ENCODE peak calls at places on chromosomes 4 and X, in ten cellular contexts. One of them, this sample, is unnamed.

GRCh38 chr4:5718411-5718810 is 7.4 kb downstream of the EVC start:
- DNase-seq in adrenal gland: no peak
- DNase-seq in cardiac fibroblast: no peak
- DNase-seq in hippocampal formation: no peak
- DNase-seq in body of pancreas: no peak
- DNase-seq in T-helper 1 cell: no peak
- DNase-seq in NAMALWA: no peak
- DNase-seq in activated T-helper 1 cell treated with anti-CD3 and anti-CD28 coated beads, Interleukin-12 subunit alpha, Interleukin-12 subunit beta, Interleukin-2, Interleukin-4 antibody, amounts not matched to agents 30 ng/mL and 10 ng/mL and 1 ng/mL, durations not matched to agents 14 hours and 24 hours and 36 hours: no peak
- DNase-seq in testis: peak
- DNase-seq in IMR-90: no peak
- DNase-seq in this sample: no peak

GRCh38 chr4:13627185-13627605 is 330 bp downstream of the BOD1L1 start:
- DNase-seq in adrenal gland: no peak
- DNase-seq in cardiac fibroblast: no peak
- DNase-seq in hippocampal formation: no peak
- DNase-seq in body of pancreas: peak
- DNase-seq in T-helper 1 cell: no peak
- DNase-seq in NAMALWA: peak
- DNase-seq in activated T-helper 1 cell treated with anti-CD3 and anti-CD28 coated beads, Interleukin-12 subunit alpha, Interleukin-12 subunit beta, Interleukin-2, Interleukin-4 antibody, amounts not matched to agents 30 ng/mL and 10 ng/mL and 1 ng/mL, durations not matched to agents 14 hours and 24 hours and 36 hours: no peak
- DNase-seq in testis: no peak
- DNase-seq in IMR-90: no peak
- DNase-seq in this sample: peak

GRCh38 chrX:15468036-15468435 is 25.1 kb downstream of the PIR start:
- DNase-seq in adrenal gland: peak
- DNase-seq in cardiac fibroblast: peak
- DNase-seq in hippocampal formation: peak
- DNase-seq in body of pancreas: peak
- DNase-seq in T-helper 1 cell: no peak
- DNase-seq in NAMALWA: peak
- DNase-seq in activated T-helper 1 cell treated with anti-CD3 and anti-CD28 coated beads, Interleukin-12 subunit alpha, Interleukin-12 subunit beta, Interleukin-2, Interleukin-4 antibody, amounts not matched to agents 30 ng/mL and 10 ng/mL and 1 ng/mL, durations not matched to agents 14 hours and 24 hours and 36 hours: no peak
- DNase-seq in testis: no peak
- DNase-seq in IMR-90: peak
- DNase-seq in this sample: peak

GRCh38 chrX:141642979-141643378 is 53.5 kb downstream of the SPANXA2 start:
- DNase-seq in adrenal gland: no peak
- DNase-seq in cardiac fibroblast: peak
- DNase-seq in hippocampal formation: no peak
- DNase-seq in body of pancreas: no peak
- DNase-seq in T-helper 1 cell: no peak
- DNase-seq in NAMALWA: no peak
- DNase-seq in activated T-helper 1 cell treated with anti-CD3 and anti-CD28 coated beads, Interleukin-12 subunit alpha, Interleukin-12 subunit beta, Interleukin-2, Interleukin-4 antibody, amounts not matched to agents 30 ng/mL and 10 ng/mL and 1 ng/mL, durations not matched to agents 14 hours and 24 hours and 36 hours: no peak
- DNase-seq in testis: no peak
- DNase-seq in IMR-90: peak
- DNase-seq in this sample: peak

GRCh38 chrX:18702362-18703195 is 4.9 kb upstream of the PPEF1 start:
- DNase-seq in adrenal gland: no peak
- DNase-seq in cardiac fibroblast: peak
- DNase-seq in hippocampal formation: no peak
- DNase-seq in body of pancreas: no peak
- DNase-seq in T-helper 1 cell: no peak
- DNase-seq in NAMALWA: no peak
- DNase-seq in activated T-helper 1 cell treated with anti-CD3 and anti-CD28 coated beads, Interleukin-12 subunit alpha, Interleukin-12 subunit beta, Interleukin-2, Interleukin-4 antibody, amounts not matched to agents 30 ng/mL and 10 ng/mL and 1 ng/mL, durations not matched to agents 14 hours and 24 hours and 36 hours: no peak
- DNase-seq in testis: no peak
- DNase-seq in IMR-90: peak
- DNase-seq in this sample: peak

GRCh38 chr4:99025506-99025905 is 30.0 kb downstream of the METAP1 start:
- DNase-seq in adrenal gland: no peak
- DNase-seq in cardiac fibroblast: no peak
- DNase-seq in hippocampal formation: no peak
- DNase-seq in body of pancreas: no peak
- DNase-seq in T-helper 1 cell: no peak
- DNase-seq in NAMALWA: no peak
- DNase-seq in activated T-helper 1 cell treated with anti-CD3 and anti-CD28 coated beads, Interleukin-12 subunit alpha, Interleukin-12 subunit beta, Interleukin-2, Interleukin-4 antibody, amounts not matched to agents 30 ng/mL and 10 ng/mL and 1 ng/mL, durations not matched to agents 14 hours and 24 hours and 36 hours: no peak
- DNase-seq in testis: no peak
- DNase-seq in IMR-90: no peak
- DNase-seq in this sample: no peak

GRCh38 chr4:75545526-75545925 is 10.3 kb upstream of the ODAPH start:
- DNase-seq in adrenal gland: no peak
- DNase-seq in cardiac fibroblast: no peak
- DNase-seq in hippocampal formation: no peak
- DNase-seq in body of pancreas: no peak
- DNase-seq in T-helper 1 cell: no peak
- DNase-seq in NAMALWA: no peak
- DNase-seq in activated T-helper 1 cell treated with anti-CD3 and anti-CD28 coated beads, Interleukin-12 subunit alpha, Interleukin-12 subunit beta, Interleukin-2, Interleukin-4 antibody, amounts not matched to agents 30 ng/mL and 10 ng/mL and 1 ng/mL, durations not matched to agents 14 hours and 24 hours and 36 hours: no peak
- DNase-seq in testis: no peak
- DNase-seq in IMR-90: peak
- DNase-seq in this sample: no peak

GRCh38 chr4:183289688-183290087 is 30.4 kb downstream of the CLDN22 start:
- DNase-seq in adrenal gland: no peak
- DNase-seq in cardiac fibroblast: no peak
- DNase-seq in hippocampal formation: no peak
- DNase-seq in body of pancreas: no peak
- DNase-seq in T-helper 1 cell: no peak
- DNase-seq in NAMALWA: peak
- DNase-seq in activated T-helper 1 cell treated with anti-CD3 and anti-CD28 coated beads, Interleukin-12 subunit alpha, Interleukin-12 subunit beta, Interleukin-2, Interleukin-4 antibody, amounts not matched to agents 30 ng/mL and 10 ng/mL and 1 ng/mL, durations not matched to agents 14 hours and 24 hours and 36 hours: no peak
- DNase-seq in testis: no peak
- DNase-seq in IMR-90: no peak
- DNase-seq in this sample: peak

GRCh38 chr4:25925486-25926201 is 11.6 kb downstream of the SMIM20 start:
- DNase-seq in adrenal gland: no peak
- DNase-seq in cardiac fibroblast: peak
- DNase-seq in hippocampal formation: peak
- DNase-seq in body of pancreas: peak
- DNase-seq in T-helper 1 cell: no peak
- DNase-seq in NAMALWA: peak
- DNase-seq in activated T-helper 1 cell treated with anti-CD3 and anti-CD28 coated beads, Interleukin-12 subunit alpha, Interleukin-12 subunit beta, Interleukin-2, Interleukin-4 antibody, amounts not matched to agents 30 ng/mL and 10 ng/mL and 1 ng/mL, durations not matched to agents 14 hours and 24 hours and 36 hours: no peak
- DNase-seq in testis: peak
- DNase-seq in IMR-90: peak
- DNase-seq in this sample: peak

GRCh38 chr4:168917150-168917779 is 92.8 kb downstream of the CBR4 start:
- DNase-seq in adrenal gland: no peak
- DNase-seq in cardiac fibroblast: peak
- DNase-seq in hippocampal formation: no peak
- DNase-seq in body of pancreas: no peak
- DNase-seq in T-helper 1 cell: no peak
- DNase-seq in NAMALWA: peak
- DNase-seq in activated T-helper 1 cell treated with anti-CD3 and anti-CD28 coated beads, Interleukin-12 subunit alpha, Interleukin-12 subunit beta, Interleukin-2, Interleukin-4 antibody, amounts not matched to agents 30 ng/mL and 10 ng/mL and 1 ng/mL, durations not matched to agents 14 hours and 24 hours and 36 hours: no peak
- DNase-seq in testis: no peak
- DNase-seq in IMR-90: peak
- DNase-seq in this sample: peak

GRCh38 chrX:31038585-31039326 is 33.1 kb downstream of the FTHL17 start:
- DNase-seq in adrenal gland: no peak
- DNase-seq in cardiac fibroblast: peak
- DNase-seq in hippocampal formation: peak
- DNase-seq in body of pancreas: peak
- DNase-seq in T-helper 1 cell: no peak
- DNase-seq in NAMALWA: peak
- DNase-seq in activated T-helper 1 cell treated with anti-CD3 and anti-CD28 coated beads, Interleukin-12 subunit alpha, Interleukin-12 subunit beta, Interleukin-2, Interleukin-4 antibody, amounts not matched to agents 30 ng/mL and 10 ng/mL and 1 ng/mL, durations not matched to agents 14 hours and 24 hours and 36 hours: peak
- DNase-seq in testis: peak
- DNase-seq in IMR-90: peak
- DNase-seq in this sample: peak

GRCh38 chr4:131044368-131044767 is 1948.4 kb downstream of the C4orf33 start:
- DNase-seq in adrenal gland: no peak
- DNase-seq in cardiac fibroblast: no peak
- DNase-seq in hippocampal formation: no peak
- DNase-seq in body of pancreas: no peak
- DNase-seq in T-helper 1 cell: no peak
- DNase-seq in NAMALWA: no peak
- DNase-seq in activated T-helper 1 cell treated with anti-CD3 and anti-CD28 coated beads, Interleukin-12 subunit alpha, Interleukin-12 subunit beta, Interleukin-2, Interleukin-4 antibody, amounts not matched to agents 30 ng/mL and 10 ng/mL and 1 ng/mL, durations not matched to agents 14 hours and 24 hours and 36 hours: no peak
- DNase-seq in testis: no peak
- DNase-seq in IMR-90: no peak
- DNase-seq in this sample: no peak

GRCh38 chrX:30309139-30309571 is at the start of gene NR0B1:
- DNase-seq in adrenal gland: peak
- DNase-seq in cardiac fibroblast: peak
- DNase-seq in hippocampal formation: no peak
- DNase-seq in body of pancreas: peak
- DNase-seq in T-helper 1 cell: no peak
- DNase-seq in NAMALWA: no peak
- DNase-seq in activated T-helper 1 cell treated with anti-CD3 and anti-CD28 coated beads, Interleukin-12 subunit alpha, Interleukin-12 subunit beta, Interleukin-2, Interleukin-4 antibody, amounts not matched to agents 30 ng/mL and 10 ng/mL and 1 ng/mL, durations not matched to agents 14 hours and 24 hours and 36 hours: no peak
- DNase-seq in testis: peak
- DNase-seq in IMR-90: no peak
- DNase-seq in this sample: no peak

GRCh38 chr4:125244848-125245450 is 69.8 kb upstream of the FAT4 start:
- DNase-seq in adrenal gland: no peak
- DNase-seq in cardiac fibroblast: peak
- DNase-seq in hippocampal formation: no peak
- DNase-seq in body of pancreas: no peak
- DNase-seq in T-helper 1 cell: no peak
- DNase-seq in NAMALWA: peak
- DNase-seq in activated T-helper 1 cell treated with anti-CD3 and anti-CD28 coated beads, Interleukin-12 subunit alpha, Interleukin-12 subunit beta, Interleukin-2, Interleukin-4 antibody, amounts not matched to agents 30 ng/mL and 10 ng/mL and 1 ng/mL, durations not matched to agents 14 hours and 24 hours and 36 hours: no peak
- DNase-seq in testis: no peak
- DNase-seq in IMR-90: peak
- DNase-seq in this sample: peak

GRCh38 chr4:6480532-6481088 is 8.2 kb upstream of the PPP2R2C start:
- DNase-seq in adrenal gland: no peak
- DNase-seq in cardiac fibroblast: no peak
- DNase-seq in hippocampal formation: no peak
- DNase-seq in body of pancreas: no peak
- DNase-seq in T-helper 1 cell: no peak
- DNase-seq in NAMALWA: no peak
- DNase-seq in activated T-helper 1 cell treated with anti-CD3 and anti-CD28 coated beads, Interleukin-12 subunit alpha, Interleukin-12 subunit beta, Interleukin-2, Interleukin-4 antibody, amounts not matched to agents 30 ng/mL and 10 ng/mL and 1 ng/mL, durations not matched to agents 14 hours and 24 hours and 36 hours: no peak
- DNase-seq in testis: no peak
- DNase-seq in IMR-90: no peak
- DNase-seq in this sample: no peak

GRCh38 chr4:173522160-173522873 is 7.7 kb downstream of the HAND2 start:
- DNase-seq in adrenal gland: no peak
- DNase-seq in cardiac fibroblast: peak
- DNase-seq in hippocampal formation: no peak
- DNase-seq in body of pancreas: peak
- DNase-seq in T-helper 1 cell: no peak
- DNase-seq in NAMALWA: no peak
- DNase-seq in activated T-helper 1 cell treated with anti-CD3 and anti-CD28 coated beads, Interleukin-12 subunit alpha, Interleukin-12 subunit beta, Interleukin-2, Interleukin-4 antibody, amounts not matched to agents 30 ng/mL and 10 ng/mL and 1 ng/mL, durations not matched to agents 14 hours and 24 hours and 36 hours: no peak
- DNase-seq in testis: peak
- DNase-seq in IMR-90: peak
- DNase-seq in this sample: no peak